ENCODE peak calls at places on chromosomes 12 and 14, in nine cellular contexts. One of them, this sample, is unnamed.

GRCh38 chr12:99521664-99522063 is 125.9 kb upstream of the GARIN6 start:
- DNase-seq in HuH-7.5: no peak
- DNase-seq in GDM1: no peak
- DNase-seq in hypothalamus: no peak
- DNase-seq in LoVo: no peak
- DNase-seq in naive B cell: no peak
- DNase-seq in fibroblast of lung: no peak
- DNase-seq in fibroblast of villous mesenchyme: no peak
- DNase-seq in ecto neural progenitor cell: no peak
- DNase-seq in this sample: no peak

GRCh38 chr14:73743431-73743931 is 29.3 kb upstream of the PNMA1 start:
- DNase-seq in HuH-7.5: no peak
- DNase-seq in GDM1: peak
- DNase-seq in hypothalamus: no peak
- DNase-seq in LoVo: no peak
- DNase-seq in naive B cell: peak
- DNase-seq in fibroblast of lung: no peak
- DNase-seq in fibroblast of villous mesenchyme: peak
- DNase-seq in ecto neural progenitor cell: no peak
- DNase-seq in this sample: peak

GRCh38 chr14:20400965-20401593 is 12.2 kb downstream of the TEP1 start:
- DNase-seq in HuH-7.5: no peak
- DNase-seq in GDM1: no peak
- DNase-seq in hypothalamus: no peak
- DNase-seq in LoVo: peak
- DNase-seq in naive B cell: no peak
- DNase-seq in fibroblast of lung: peak
- DNase-seq in fibroblast of villous mesenchyme: no peak
- DNase-seq in ecto neural progenitor cell: no peak
- DNase-seq in this sample: no peak

GRCh38 chr14:67522270-67522669 is 10.8 kb upstream of the PLEKHH1 start:
- DNase-seq in HuH-7.5: no peak
- DNase-seq in GDM1: no peak
- DNase-seq in hypothalamus: no peak
- DNase-seq in LoVo: no peak
- DNase-seq in naive B cell: no peak
- DNase-seq in fibroblast of lung: no peak
- DNase-seq in fibroblast of villous mesenchyme: no peak
- DNase-seq in ecto neural progenitor cell: no peak
- DNase-seq in this sample: no peak

GRCh38 chr12:93583993-93584392 is 11.5 kb downstream of the SOCS2 start:
- DNase-seq in HuH-7.5: no peak
- DNase-seq in GDM1: no peak
- DNase-seq in hypothalamus: no peak
- DNase-seq in LoVo: no peak
- DNase-seq in naive B cell: no peak
- DNase-seq in fibroblast of lung: no peak
- DNase-seq in fibroblast of villous mesenchyme: no peak
- DNase-seq in ecto neural progenitor cell: no peak
- DNase-seq in this sample: no peak

GRCh38 chr14:53932966-53933365 is 23.7 kb downstream of the BMP4 start:
- DNase-seq in HuH-7.5: no peak
- DNase-seq in GDM1: no peak
- DNase-seq in hypothalamus: no peak
- DNase-seq in LoVo: no peak
- DNase-seq in naive B cell: no peak
- DNase-seq in fibroblast of lung: no peak
- DNase-seq in fibroblast of villous mesenchyme: no peak
- DNase-seq in ecto neural progenitor cell: no peak
- DNase-seq in this sample: no peak

GRCh38 chr12:56636118-56636674 is 6.1 kb upstream of the BAZ2A start:
- DNase-seq in HuH-7.5: peak
- DNase-seq in GDM1: peak
- DNase-seq in hypothalamus: peak
- DNase-seq in LoVo: peak
- DNase-seq in naive B cell: peak
- DNase-seq in fibroblast of lung: peak
- DNase-seq in fibroblast of villous mesenchyme: peak
- DNase-seq in ecto neural progenitor cell: peak
- DNase-seq in this sample: peak

GRCh38 chr12:45273717-45274271 is 57.9 kb downstream of the ANO6 start:
- DNase-seq in HuH-7.5: no peak
- DNase-seq in GDM1: no peak
- DNase-seq in hypothalamus: no peak
- DNase-seq in LoVo: peak
- DNase-seq in naive B cell: no peak
- DNase-seq in fibroblast of lung: peak
- DNase-seq in fibroblast of villous mesenchyme: peak
- DNase-seq in ecto neural progenitor cell: no peak
- DNase-seq in this sample: no peak

GRCh38 chr12:66066071-66066928 is 64.2 kb downstream of the LLPH start:
- DNase-seq in HuH-7.5: no peak
- DNase-seq in GDM1: no peak
- DNase-seq in hypothalamus: no peak
- DNase-seq in LoVo: peak
- DNase-seq in naive B cell: no peak
- DNase-seq in fibroblast of lung: peak
- DNase-seq in fibroblast of villous mesenchyme: peak
- DNase-seq in ecto neural progenitor cell: no peak
- DNase-seq in this sample: peak

GRCh38 chr12:107396991-107397390 is 288.6 kb upstream of the PWP1 start:
- DNase-seq in HuH-7.5: no peak
- DNase-seq in GDM1: no peak
- DNase-seq in hypothalamus: no peak
- DNase-seq in LoVo: no peak
- DNase-seq in naive B cell: no peak
- DNase-seq in fibroblast of lung: no peak
- DNase-seq in fibroblast of villous mesenchyme: no peak
- DNase-seq in ecto neural progenitor cell: no peak
- DNase-seq in this sample: no peak

GRCh38 chr14:47273939-47274338 is 401.5 kb downstream of the MDGA2 start:
- DNase-seq in HuH-7.5: no peak
- DNase-seq in GDM1: no peak
- DNase-seq in hypothalamus: no peak
- DNase-seq in LoVo: no peak
- DNase-seq in naive B cell: no peak
- DNase-seq in fibroblast of lung: no peak
- DNase-seq in fibroblast of villous mesenchyme: no peak
- DNase-seq in ecto neural progenitor cell: no peak
- DNase-seq in this sample: no peak

GRCh38 chr12:79597910-79598309 is 92.9 kb downstream of the PAWR start:
- DNase-seq in HuH-7.5: no peak
- DNase-seq in GDM1: no peak
- DNase-seq in hypothalamus: no peak
- DNase-seq in LoVo: no peak
- DNase-seq in naive B cell: no peak
- DNase-seq in fibroblast of lung: peak
- DNase-seq in fibroblast of villous mesenchyme: no peak
- DNase-seq in ecto neural progenitor cell: no peak
- DNase-seq in this sample: no peak

GRCh38 chr12:120965125-120965524 is 13.2 kb upstream of the HNF1A start:
- DNase-seq in HuH-7.5: no peak
- DNase-seq in GDM1: no peak
- DNase-seq in hypothalamus: no peak
- DNase-seq in LoVo: no peak
- DNase-seq in naive B cell: no peak
- DNase-seq in fibroblast of lung: no peak
- DNase-seq in fibroblast of villous mesenchyme: no peak
- DNase-seq in ecto neural progenitor cell: no peak
- DNase-seq in this sample: no peak

GRCh38 chr12:11812558-11813421 is 163.3 kb downstream of the ETV6 start:
- DNase-seq in HuH-7.5: no peak
- DNase-seq in GDM1: peak
- DNase-seq in hypothalamus: peak
- DNase-seq in LoVo: no peak
- DNase-seq in naive B cell: peak
- DNase-seq in fibroblast of lung: peak
- DNase-seq in fibroblast of villous mesenchyme: peak
- DNase-seq in ecto neural progenitor cell: peak
- DNase-seq in this sample: no peak

GRCh38 chr12:12008232-12008850 is 62.4 kb upstream of the BCL2L14 start:
- DNase-seq in HuH-7.5: no peak
- DNase-seq in GDM1: no peak
- DNase-seq in hypothalamus: no peak
- DNase-seq in LoVo: no peak
- DNase-seq in naive B cell: no peak
- DNase-seq in fibroblast of lung: peak
- DNase-seq in fibroblast of villous mesenchyme: no peak
- DNase-seq in ecto neural progenitor cell: peak
- DNase-seq in this sample: no peak

GRCh38 chr14:85421166-85421877 is 108.6 kb upstream of the FLRT2 start:
- DNase-seq in HuH-7.5: no peak
- DNase-seq in GDM1: no peak
- DNase-seq in hypothalamus: no peak
- DNase-seq in LoVo: no peak
- DNase-seq in naive B cell: no peak
- DNase-seq in fibroblast of lung: peak
- DNase-seq in fibroblast of villous mesenchyme: peak
- DNase-seq in ecto neural progenitor cell: no peak
- DNase-seq in this sample: no peak

GRCh38 chr12:69196302-69197288 is 42.8 kb upstream of the CPSF6 start:
- DNase-seq in HuH-7.5: no peak
- DNase-seq in GDM1: no peak
- DNase-seq in hypothalamus: no peak
- DNase-seq in LoVo: peak
- DNase-seq in naive B cell: no peak
- DNase-seq in fibroblast of lung: no peak
- DNase-seq in fibroblast of villous mesenchyme: no peak
- DNase-seq in ecto neural progenitor cell: no peak
- DNase-seq in this sample: no peak

GRCh38 chr12:132739600-132740312 is 21.9 kb downstream of the ANKLE2 start:
- DNase-seq in HuH-7.5: no peak
- DNase-seq in GDM1: no peak
- DNase-seq in hypothalamus: no peak
- DNase-seq in LoVo: no peak
- DNase-seq in naive B cell: no peak
- DNase-seq in fibroblast of lung: no peak
- DNase-seq in fibroblast of villous mesenchyme: no peak
- DNase-seq in ecto neural progenitor cell: no peak
- DNase-seq in this sample: no peak

GRCh38 chr14:50967719-50968266 is 23.5 kb upstream of the PYGL start:
- DNase-seq in HuH-7.5: no peak
- DNase-seq in GDM1: peak
- DNase-seq in hypothalamus: no peak
- DNase-seq in LoVo: no peak
- DNase-seq in naive B cell: no peak
- DNase-seq in fibroblast of lung: no peak
- DNase-seq in fibroblast of villous mesenchyme: no peak
- DNase-seq in ecto neural progenitor cell: no peak
- DNase-seq in this sample: peak

GRCh38 chr12:23630524-23630923 is 318.9 kb downstream of the SOX5 start:
- DNase-seq in HuH-7.5: no peak
- DNase-seq in GDM1: no peak
- DNase-seq in hypothalamus: no peak
- DNase-seq in LoVo: no peak
- DNase-seq in naive B cell: no peak
- DNase-seq in fibroblast of lung: no peak
- DNase-seq in fibroblast of villous mesenchyme: no peak
- DNase-seq in ecto neural progenitor cell: no peak
- DNase-seq in this sample: no peak

GRCh38 chr12:78035913-78036658 is 205.4 kb downstream of the NAV3 start:
- DNase-seq in HuH-7.5: no peak
- DNase-seq in GDM1: no peak
- DNase-seq in hypothalamus: peak
- DNase-seq in LoVo: no peak
- DNase-seq in naive B cell: no peak
- DNase-seq in fibroblast of lung: peak
- DNase-seq in fibroblast of villous mesenchyme: peak
- DNase-seq in ecto neural progenitor cell: no peak
- DNase-seq in this sample: no peak

GRCh38 chr12:41956353-41956752 is 188.3 kb downstream of the GXYLT1 start:
- DNase-seq in HuH-7.5: no peak
- DNase-seq in GDM1: no peak
- DNase-seq in hypothalamus: no peak
- DNase-seq in LoVo: no peak
- DNase-seq in naive B cell: no peak
- DNase-seq in fibroblast of lung: peak
- DNase-seq in fibroblast of villous mesenchyme: no peak
- DNase-seq in ecto neural progenitor cell: no peak
- DNase-seq in this sample: no peak

GRCh38 chr14:65329911-65330310 is 82.6 kb upstream of the FUT8 start:
- DNase-seq in HuH-7.5: no peak
- DNase-seq in GDM1: peak
- DNase-seq in hypothalamus: no peak
- DNase-seq in LoVo: no peak
- DNase-seq in naive B cell: no peak
- DNase-seq in fibroblast of lung: no peak
- DNase-seq in fibroblast of villous mesenchyme: no peak
- DNase-seq in ecto neural progenitor cell: no peak
- DNase-seq in this sample: no peak

GRCh38 chr14:95497561-95498011 is 18.9 kb downstream of the SYNE3 start:
- DNase-seq in HuH-7.5: no peak
- DNase-seq in GDM1: no peak
- DNase-seq in hypothalamus: no peak
- DNase-seq in LoVo: no peak
- DNase-seq in naive B cell: no peak
- DNase-seq in fibroblast of lung: no peak
- DNase-seq in fibroblast of villous mesenchyme: peak
- DNase-seq in ecto neural progenitor cell: no peak
- DNase-seq in this sample: no peak

GRCh38 chr12:104957388-104958008 is 592 bp downstream of the SLC41A2 start:
- DNase-seq in HuH-7.5: peak
- DNase-seq in GDM1: no peak
- DNase-seq in hypothalamus: no peak
- DNase-seq in LoVo: peak
- DNase-seq in naive B cell: no peak
- DNase-seq in fibroblast of lung: no peak
- DNase-seq in fibroblast of villous mesenchyme: no peak
- DNase-seq in ecto neural progenitor cell: no peak
- DNase-seq in this sample: no peak

GRCh38 chr12:55659486-55660385 is 23.0 kb downstream of the OR10P1 start:
- DNase-seq in HuH-7.5: no peak
- DNase-seq in GDM1: peak
- DNase-seq in hypothalamus: no peak
- DNase-seq in LoVo: peak
- DNase-seq in naive B cell: peak
- DNase-seq in fibroblast of lung: peak
- DNase-seq in fibroblast of villous mesenchyme: peak
- DNase-seq in ecto neural progenitor cell: no peak
- DNase-seq in this sample: no peak

GRCh38 chr12:25994252-25994651 is 35.8 kb downstream of the RASSF8 start:
- DNase-seq in HuH-7.5: no peak
- DNase-seq in GDM1: no peak
- DNase-seq in hypothalamus: no peak
- DNase-seq in LoVo: no peak
- DNase-seq in naive B cell: no peak
- DNase-seq in fibroblast of lung: peak
- DNase-seq in fibroblast of villous mesenchyme: peak
- DNase-seq in ecto neural progenitor cell: no peak
- DNase-seq in this sample: no peak

GRCh38 chr14:95889236-95889979 is 12.8 kb downstream of the TUNAR start:
- DNase-seq in HuH-7.5: no peak
- DNase-seq in GDM1: no peak
- DNase-seq in hypothalamus: no peak
- DNase-seq in LoVo: no peak
- DNase-seq in naive B cell: peak
- DNase-seq in fibroblast of lung: no peak
- DNase-seq in fibroblast of villous mesenchyme: no peak
- DNase-seq in ecto neural progenitor cell: no peak
- DNase-seq in this sample: no peak

GRCh38 chr14:36333106-36333505 is 12.7 kb upstream of the MBIP start:
- DNase-seq in HuH-7.5: no peak
- DNase-seq in GDM1: no peak
- DNase-seq in hypothalamus: no peak
- DNase-seq in LoVo: no peak
- DNase-seq in naive B cell: no peak
- DNase-seq in fibroblast of lung: no peak
- DNase-seq in fibroblast of villous mesenchyme: no peak
- DNase-seq in ecto neural progenitor cell: no peak
- DNase-seq in this sample: no peak

GRCh38 chr12:31491819-31492598 is 98.9 kb downstream of the DENND5B start:
- DNase-seq in HuH-7.5: no peak
- DNase-seq in GDM1: no peak
- DNase-seq in hypothalamus: no peak
- DNase-seq in LoVo: peak
- DNase-seq in naive B cell: no peak
- DNase-seq in fibroblast of lung: peak
- DNase-seq in fibroblast of villous mesenchyme: peak
- DNase-seq in ecto neural progenitor cell: no peak
- DNase-seq in this sample: no peak

GRCh38 chr12:94206886-94207285 is 58.5 kb downstream of the PLXNC1 start:
- DNase-seq in HuH-7.5: no peak
- DNase-seq in GDM1: no peak
- DNase-seq in hypothalamus: no peak
- DNase-seq in LoVo: no peak
- DNase-seq in naive B cell: no peak
- DNase-seq in fibroblast of lung: no peak
- DNase-seq in fibroblast of villous mesenchyme: no peak
- DNase-seq in ecto neural progenitor cell: no peak
- DNase-seq in this sample: no peak

This sample was measured in KG1.